ENCODE peak calls at places on chromosomes 13 and 19, in seven cellular contexts. L is upper lobe of right lung; A is CD8-positive, alpha-beta T cell; K is psoas muscle; Y is fibroblast of lung; W is esophagus squamous epithelium; J is body of pancreas. U is an unnamed sample.

GRCh38 chr13:47287291-47287751 is 390.5 kb upstream of the HTR2A start:
- DNase-seq in L (no peak), A (no peak), K (no peak), Y (peak; percentile 83), W (no peak), J (no peak), U (no peak)

GRCh38 chr19:2372076-2372612 is 12.1 kb downstream of the TMPRSS9 start:
- DNase-seq in L (no peak), A (no peak), K (no peak), Y (no peak), W (no peak), J (no peak), U (no peak)

GRCh38 chr19:50720921-50721291 is 1.3 kb upstream of the SHANK1 start:
- DNase-seq in L (no peak), A (no peak), K (no peak), Y (no peak), W (no peak), J (no peak), U (peak; percentile 84)

GRCh38 chr19:46697142-46697960 is 19.6 kb downstream of the PRKD2 start:
- DNase-seq in L (peak; percentile 97), A (no peak), K (peak; percentile 94), Y (peak; percentile 56), W (no peak), J (peak; percentile 85), U (no peak)

GRCh38 chr19:54937926-54938325 is 9.4 kb downstream of the NLRP7 start:
- DNase-seq in L (no peak), A (no peak), K (no peak), Y (no peak), W (no peak), J (no peak), U (no peak)

GRCh38 chr19:36041831-36042230 is 9.2 kb upstream of the CLIP3 start:
- DNase-seq in L (no peak), A (no peak), K (no peak), Y (peak; percentile 83), W (no peak), J (peak; percentile 35), U (peak; percentile 17)

GRCh38 chr19:10044390-10044789 is 31.1 kb downstream of the RDH8 start:
- DNase-seq in L (no peak), A (no peak), K (no peak), Y (no peak), W (no peak), J (no peak), U (no peak)

GRCh38 chr13:106318941-106319411 is 216.5 kb downstream of the EFNB2 start:
- DNase-seq in L (no peak), A (no peak), K (no peak), Y (peak; percentile 98), W (no peak), J (no peak), U (peak; percentile 46)

GRCh38 chr13:96686286-96686685 is 308.0 kb downstream of the OXGR1 start:
- DNase-seq in L (no peak), A (no peak), K (no peak), Y (no peak), W (no peak), J (no peak), U (no peak)

GRCh38 chr13:38775085-38775484 is 88.2 kb downstream of the FREM2 start:
- DNase-seq in L (no peak), A (no peak), K (no peak), Y (no peak), W (no peak), J (no peak), U (no peak)

GRCh38 chr13:113625965-113626661 is 31.9 kb downstream of the ATP4B start:
- DNase-seq in L (no peak), A (no peak), K (peak; percentile 36), Y (peak; percentile 62), W (no peak), J (no peak), U (no peak)

GRCh38 chr13:37510441-37510840 is 88.1 kb downstream of the POSTN start:
- DNase-seq in L (no peak), A (no peak), K (no peak), Y (no peak), W (no peak), J (no peak), U (no peak)

GRCh38 chr13:99969368-99969933 is 2.1 kb downstream of the ZIC5 start:
- DNase-seq in L (no peak), A (no peak), K (no peak), Y (no peak), W (no peak), J (no peak), U (no peak)

GRCh38 chr13:26208292-26208691 is 13.8 kb downstream of the RNF6 start:
- DNase-seq in L (no peak), A (no peak), K (no peak), Y (no peak), W (no peak), J (no peak), U (no peak)

GRCh38 chr13:77055158-77055557 is 28.2 kb upstream of the FBXL3 start:
- DNase-seq in L (no peak), A (no peak), K (no peak), Y (no peak), W (no peak), J (no peak), U (no peak)

GRCh38 chr13:112722433-112723250 is 32.8 kb downstream of the ATP11A start:
- DNase-seq in L (peak; percentile 81), A (no peak), K (no peak), Y (peak; percentile 96), W (no peak), J (peak; percentile 84), U (peak; percentile 68)

GRCh38 chr13:101258071-101258470 is 158.2 kb downstream of the NALCN start:
- DNase-seq in L (no peak), A (no peak), K (peak; percentile 41), Y (peak; percentile 95), W (no peak), J (no peak), U (peak; percentile 73)

GRCh38 chr19:8489591-8490394 is 12.6 kb downstream of the PRAM1 start:
- DNase-seq in L (no peak), A (no peak), K (no peak), Y (no peak), W (no peak), J (no peak), U (no peak)

GRCh38 chr19:38549061-38549460 is 68.7 kb downstream of the MAP4K1 start:
- DNase-seq in L (no peak), A (no peak), K (peak; percentile 11), Y (no peak), W (no peak), J (no peak), U (no peak)

GRCh38 chr13:37870489-37870845 is 895 bp upstream of the TRPC4 start:
- DNase-seq in L (no peak), A (no peak), K (no peak), Y (no peak), W (no peak), J (no peak), U (no peak)

GRCh38 chr13:91595677-91596076 is 197.3 kb downstream of the GPC5 start:
- DNase-seq in L (no peak), A (no peak), K (no peak), Y (no peak), W (no peak), J (no peak), U (no peak)

GRCh38 chr13:50713849-50714248 is 129.6 kb downstream of the DLEU7 start:
- DNase-seq in L (no peak), A (no peak), K (no peak), Y (peak; percentile 98), W (no peak), J (no peak), U (no peak)

DNA sequence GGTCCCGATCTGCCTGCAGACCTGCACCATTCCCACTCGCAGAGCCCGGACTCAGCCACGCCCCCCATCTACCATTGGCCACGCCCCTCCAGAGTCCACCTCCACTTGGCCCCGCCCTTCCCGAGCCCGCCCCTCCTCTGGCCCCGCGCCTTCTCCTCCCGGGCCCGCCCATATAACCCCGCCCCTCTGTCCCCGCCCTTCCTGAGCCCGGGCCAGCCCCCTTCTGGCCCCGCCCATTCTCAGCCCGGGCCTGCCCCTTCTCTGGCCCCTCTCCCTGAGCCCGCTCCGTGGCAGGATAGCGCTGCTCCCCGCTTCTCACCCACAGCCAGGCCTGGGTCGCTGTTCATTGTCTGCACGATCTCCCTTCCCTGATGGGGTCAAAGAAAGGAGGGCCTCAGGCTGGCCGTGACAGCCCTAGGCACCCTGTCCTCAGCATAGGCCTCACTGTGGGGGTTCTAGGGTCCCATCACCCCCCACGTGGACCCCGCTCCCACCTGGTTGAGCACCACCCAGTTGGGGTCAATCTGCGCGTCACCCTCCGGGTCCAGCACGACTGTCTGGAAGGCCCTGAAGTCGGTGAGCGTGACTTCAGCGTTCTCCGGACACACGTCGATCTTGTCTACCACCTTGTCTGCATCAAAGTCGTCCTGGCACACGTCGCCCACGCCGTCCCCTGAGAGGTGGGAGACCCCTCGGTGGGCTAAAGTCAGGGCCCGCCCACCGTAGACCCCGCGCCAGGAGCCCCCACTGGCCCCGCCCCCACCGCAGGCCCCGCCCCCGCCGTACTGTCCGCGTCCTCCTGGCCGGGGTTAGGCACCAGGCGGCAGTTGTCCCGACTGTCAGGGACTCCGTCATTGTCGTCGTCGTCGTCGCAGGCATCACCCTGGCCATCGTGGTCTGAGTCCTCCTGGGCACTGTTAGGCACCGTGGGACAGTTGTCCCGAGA is 5.7 kb downstream of the COMP start:
- DNase-seq in L (peak; percentile 90), A (peak; percentile 45), K (peak; percentile 91), Y (peak; percentile 38), W (no peak), J (peak; percentile 76), U (peak; percentile 75)
- H3K4me3 ChIP-seq in L (no peak overlapping the region), A (no peak overlapping the region), K (peak overlapping the region; percentile 43), Y (no peak overlapping the region), W (no peak overlapping the region), J (no peak overlapping the region), U (no peak overlapping the region)

GRCh38 chr19:29724102-29724641 is 9.1 kb upstream of the C19orf12 start:
- DNase-seq in L (no peak), A (no peak), K (no peak), Y (peak; percentile 32), W (no peak), J (no peak), U (no peak)

GRCh38 chr19:29727906-29728305 is 12.8 kb upstream of the C19orf12 start:
- DNase-seq in L (no peak), A (no peak), K (no peak), Y (no peak), W (no peak), J (no peak), U (no peak)

DNA sequence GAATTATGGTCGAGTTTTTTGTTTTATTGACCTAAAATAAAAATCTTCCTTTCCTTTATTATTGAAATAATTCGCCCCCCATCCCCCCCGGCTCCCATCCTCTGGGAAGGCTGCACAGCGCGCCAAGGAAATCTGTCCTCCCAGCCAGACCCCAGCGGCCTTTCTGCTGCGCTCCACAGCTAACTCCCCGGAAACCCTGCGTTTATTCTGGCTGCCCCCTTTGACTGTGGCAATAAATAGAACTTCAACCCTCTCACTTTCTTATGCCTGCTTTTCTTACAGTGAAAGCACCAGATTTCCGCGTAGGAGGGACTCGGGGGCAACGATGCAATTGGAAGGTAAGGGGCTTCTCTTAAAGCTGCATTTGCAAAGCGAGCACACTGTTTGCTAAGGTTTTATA is 9.7 kb upstream of the C19orf12 start:
- DNase-seq in L (no peak), A (no peak), K (no peak), Y (no peak), W (no peak), J (no peak), U (no peak)
- H3K27me3 ChIP-seq in L (peaks cover 35% of the 10 kb centered on the region), A (no peaks in the 10 kb centered on the region), K (peaks cover 2% of the 10 kb centered on the region), Y (peaks cover 11% of the 10 kb centered on the region), W (no peaks in the 10 kb centered on the region), J (peaks cover 6% of the 10 kb centered on the region), U (peaks cover 10% of the 10 kb centered on the region)

GRCh38 chr13:95659500-95659899 is 15.0 kb upstream of the DZIP1 start:
- DNase-seq in L (no peak), A (no peak), K (no peak), Y (no peak), W (no peak), J (no peak), U (no peak)
- H3K4me3 ChIP-seq in L (no peak overlapping the region), A (no peak overlapping the region), K (no peak overlapping the region), Y (no peak overlapping the region), W (no peak overlapping the region), J (no peak overlapping the region), U (no peak overlapping the region)

GRCh38 chr13:20363604-20364003 is 131.5 kb upstream of the GJB6 start:
- DNase-seq in L (no peak), A (no peak), K (no peak), Y (peak; percentile 49), W (no peak), J (no peak), U (no peak)
- H3K27me3 ChIP-seq in L (no peaks in the 10 kb centered on the region), A (no peaks in the 10 kb centered on the region), K (peaks cover 4% of the 10 kb centered on the region), Y (no peaks in the 10 kb centered on the region), W (no peaks in the 10 kb centered on the region), J (no peaks in the 10 kb centered on the region), U (no peaks in the 10 kb centered on the region)